ENCODE peak calls at places on chromosomes 7 and 10, in seven cellular contexts. U is MG63, E is glutamatergic neuron, Q is cardiac fibroblast, R is mesenchymal stem cell, F is GM13976, A is pons. G is an unnamed sample.

GRCh38 chr10:133525444-133525843 is 1.7 kb upstream of the CYP2E1 start:
- DNase-seq in E (no peak), A (no peak), R (no peak), Q (no peak), U (no peak), F (no peak), G (no peak)

GRCh38 chr7:3294432-3295100 is 6.5 kb upstream of the SDK1 start:
- DNase-seq in U (no peak), F (no peak), E (no peak), A (no peak), R (no peak), Q (no peak), G (no peak)

GRCh38 chr10:101933976-101934375 is 90.4 kb upstream of the KCNIP2 start:
- DNase-seq in U (no peak), Q (no peak), F (no peak), R (no peak), A (peak; percentile 63), E (no peak), G (no peak)

GRCh38 chr10:82742478-82742877 is 867.5 kb downstream of the NRG3 start:
- DNase-seq in R (peak; percentile 78), Q (peak; percentile 66), A (no peak), U (peak; percentile 74), F (no peak), E (no peak), G (peak; percentile 25)

GRCh38 chr10:109996225-109996624 is 11.6 kb upstream of the ADD3 start:
- DNase-seq in F (no peak), E (no peak), Q (peak; percentile 60), U (no peak), A (no peak), R (no peak), G (peak; percentile 83)

GRCh38 chr7:103637726-103638125 is 191.7 kb upstream of the SLC26A5 start:
- DNase-seq in A (no peak), U (no peak), R (peak; percentile 28), F (no peak), E (no peak), Q (peak; percentile 76), G (no peak)

GRCh38 chr10:91034042-91034441 is 113.2 kb upstream of the ANKRD1 start:
- DNase-seq in A (no peak), E (no peak), Q (no peak), U (no peak), R (no peak), F (no peak), G (no peak)

GRCh38 chr7:110358028-110358427 is 732.9 kb upstream of the LRRN3 start:
- DNase-seq in U (no peak), Q (peak; percentile 52), A (no peak), E (no peak), R (peak; percentile 46), F (no peak), G (no peak)

GRCh38 chr10:71737356-71738172 is 18.0 kb upstream of the C10orf105 start:
- DNase-seq in F (no peak), U (no peak), R (no peak), Q (no peak), A (no peak), E (no peak), G (peak; percentile 25)

GRCh38 chr10:87619705-87620104 is 40.0 kb upstream of the PAPSS2 start:
- DNase-seq in E (no peak), Q (no peak), U (no peak), A (no peak), F (no peak), R (peak; percentile 54), G (peak; percentile 69)

GRCh38 chr10:110103921-110104461 is 96.2 kb downstream of the ADD3 start:
- DNase-seq in R (no peak), U (no peak), E (no peak), Q (no peak), A (no peak), F (no peak), G (peak; percentile 15)

GRCh38 chr10:43230909-43231522 is 35.8 kb downstream of the RASGEF1A start:
- DNase-seq in U (no peak), F (no peak), E (peak; percentile 6), A (no peak), Q (no peak), R (no peak), G (no peak)

GRCh38 chr7:138067774-138068173 is 8.5 kb upstream of the AKR1D1 start:
- DNase-seq in F (no peak), A (no peak), U (no peak), Q (no peak), R (no peak), E (no peak), G (no peak)

GRCh38 chr7:155576900-155577508 is 30.6 kb upstream of the CNPY1 start:
- DNase-seq in U (no peak), R (no peak), F (no peak), Q (no peak), A (no peak), E (no peak), G (no peak)

GRCh38 chr10:13758302-13758701 is 171.5 kb downstream of the PRPF18 start:
- DNase-seq in R (no peak), F (no peak), Q (peak; percentile 56), A (no peak), E (peak; percentile 47), U (peak; percentile 21), G (peak; percentile 71)

G was measured in fibroblast of villous mesenchyme.